ENCODE peak calls at places on chromosomes 4 and X, in five cellular contexts. Z is Panc1, U is lung, F is IMR-90, N is left lung. H is an unnamed sample.
A peak's percentile ranks its signal among the peaks of the same experiment; 100 is the strongest.

GRCh38 chr4:118869808-118870342 is 18.8 kb upstream of the SYNPO2 start:
- DNase-seq in U (no peak), F (peak; percentile 63), N (no peak), Z (no peak), H (no peak)

GRCh38 chr4:44446801-44447562 is 1.6 kb downstream of the KCTD8 start:
- DNase-seq in U (no peak), Z (no peak), F (no peak), N (no peak), H (no peak)

GRCh38 chr4:180059216-180059881 is 2183.9 kb upstream of the TENM3 start:
- DNase-seq in Z (no peak), U (no peak), F (no peak), N (no peak), H (no peak)

GRCh38 chr4:2340272-2341061 is 78.0 kb downstream of the ZFYVE28 start:
- DNase-seq in F (no peak), N (no peak), Z (no peak), U (peak; percentile 25), H (no peak)

GRCh38 chr4:60865238-60865637 is 334.9 kb upstream of the ADGRL3 start:
- DNase-seq in U (no peak), Z (no peak), F (no peak), N (no peak), H (no peak)

GRCh38 chr4:156829194-156829593 is 142.4 kb downstream of the PDGFC start:
- DNase-seq in N (no peak), F (peak; percentile 29), U (no peak), Z (no peak), H (no peak)

GRCh38 chrX:129714581-129714980 is 24.2 kb upstream of the XPNPEP2 start:
- DNase-seq in F (no peak), Z (no peak), U (no peak), N (no peak), H (no peak)

GRCh38 chr4:186701273-186701672 is 22.4 kb downstream of the FAT1 start:
- DNase-seq in Z (no peak), F (peak; percentile 41), N (no peak), U (no peak), H (no peak)

GRCh38 chr4:139875456-139875855 is 209.8 kb downstream of the MGST2 start:
- DNase-seq in Z (no peak), N (no peak), F (no peak), U (no peak), H (no peak)

GRCh38 chr4:142272452-142272851 is 573.6 kb downstream of the INPP4B start:
- DNase-seq in N (no peak), Z (no peak), F (no peak), U (no peak), H (no peak)

GRCh38 chr4:70788733-70789132 is 51.0 kb downstream of the GRSF1 start:
- DNase-seq in U (no peak), F (no peak), N (no peak), Z (no peak), H (no peak)

GRCh38 chr4:101279377-101279871 is 67.9 kb downstream of the PPP3CA start:
- DNase-seq in Z (no peak), N (peak; percentile 41), U (no peak), F (peak; percentile 97), H (peak; percentile 40)

GRCh38 chrX:20382082-20382481 is 115.4 kb upstream of the RPS6KA3 start:
- DNase-seq in N (no peak), Z (no peak), U (no peak), F (no peak), H (no peak)

GRCh38 chr4:101948951-101949350 is 158.4 kb downstream of the BANK1 start:
- DNase-seq in N (no peak), Z (no peak), F (peak; percentile 31), U (no peak), H (no peak)

GRCh38 chr4:119536572-119537528 is 91.8 kb downstream of the PDE5A start:
- DNase-seq in Z (no peak), F (peak; percentile 82), N (no peak), U (no peak), H (no peak)

GRCh38 chr4:155602351-155603140 is 64.1 kb upstream of the GUCY1A1 start:
- DNase-seq in Z (no peak), N (no peak), F (no peak), U (no peak), H (no peak)

GRCh38 chrX:42807393-42807792 is 29.4 kb upstream of the PPP1R2C start:
- DNase-seq in F (no peak), N (no peak), U (no peak), Z (no peak), H (no peak)

GRCh38 chrX:68732906-68733493 is 85.5 kb downstream of the STARD8 start:
- DNase-seq in Z (no peak), N (peak; percentile 59), U (peak; percentile 64), F (peak; percentile 31), H (peak; percentile 51)

GRCh38 chr4:18022572-18023039 is 1.1 kb upstream of the LCORL start:
- DNase-seq in N (no peak), U (no peak), F (peak; percentile 5), Z (no peak), H (peak; percentile 7)

GRCh38 chr4:174119051-174119450 is 164.4 kb downstream of the FBXO8 start:
- DNase-seq in U (no peak), N (no peak), Z (peak; percentile 5), F (peak; percentile 51), H (no peak)

DNA sequence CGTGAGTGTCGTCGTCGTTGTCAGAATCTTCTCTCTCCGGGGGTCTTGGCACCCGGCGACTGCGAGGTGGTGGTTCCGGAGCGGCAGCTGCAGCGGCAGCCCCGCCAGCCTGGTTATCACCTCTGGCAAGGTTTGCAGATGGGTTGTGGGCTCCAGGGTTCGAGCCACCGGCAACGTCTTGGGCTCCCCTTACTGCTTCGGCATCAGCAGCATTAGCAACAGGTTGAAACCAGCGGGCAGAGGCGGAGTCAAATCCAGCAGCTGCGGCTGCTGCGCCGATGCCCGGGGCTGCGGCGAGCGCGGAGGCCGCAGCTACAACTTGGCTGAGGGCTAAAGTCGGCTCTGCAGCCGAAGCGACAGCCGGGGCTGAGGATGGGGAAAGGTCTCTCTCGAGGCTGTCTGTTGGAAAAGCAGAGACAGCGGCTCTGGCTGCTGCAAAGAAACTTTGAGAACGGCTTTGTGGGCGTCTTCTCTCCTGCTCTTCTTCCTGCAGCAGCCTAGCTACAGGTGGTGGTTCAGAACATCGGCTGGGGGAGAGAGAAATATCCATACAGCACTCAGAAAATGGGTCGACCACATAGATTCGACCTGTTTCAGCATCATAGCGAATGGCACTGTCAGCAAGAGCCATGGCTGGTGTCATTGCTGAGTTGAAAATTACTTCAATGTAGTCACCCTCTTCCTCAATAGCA is 3.6 kb downstream of the IRS4 start:
- DNase-seq in N (no peak), F (no peak), U (no peak), Z (no peak), H (no peak)
- H3K4me3 ChIP-seq in N (no peak overlapping the region), F (no peak overlapping the region), U (no peak overlapping the region), Z (peak overlapping the region; percentile 10), H (no peak overlapping the region)

DNA sequence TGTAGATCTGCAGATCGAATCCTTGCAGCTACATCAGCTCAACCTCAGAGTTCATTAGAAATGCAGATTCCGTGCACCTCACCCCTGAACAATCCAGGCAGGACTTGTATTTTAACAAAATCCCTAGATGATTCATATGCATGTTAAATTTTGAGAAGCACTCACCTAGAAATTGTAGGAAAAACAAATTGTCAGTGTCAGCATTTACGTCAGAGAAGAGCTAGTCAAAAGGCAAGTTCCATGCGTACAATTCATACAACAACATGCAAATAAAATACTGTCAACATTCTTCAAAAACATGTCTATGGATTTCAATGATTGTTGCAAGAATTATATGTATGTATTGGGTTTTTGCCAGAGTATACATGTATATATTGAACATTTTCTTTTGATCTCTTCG is 504.5 kb downstream of the NLGN4X start:
- DNase-seq in U (no peak), N (no peak), F (no peak), Z (no peak), H (no peak)
- H3K9me3 ChIP-seq in U (no peaks in the 10 kb centered on the region), N (no peaks in the 10 kb centered on the region), F (peaks cover 2% of the 10 kb centered on the region), Z (no peaks in the 10 kb centered on the region), H (no peaks in the 10 kb centered on the region)

GRCh38 chr4:68373513-68373912 is 23.6 kb upstream of the YTHDC1 start:
- DNase-seq in U (peak; percentile 57), N (peak; percentile 70), Z (no peak), F (peak; percentile 67), H (peak; percentile 80)

GRCh38 chr4:68372588-68372987 is 22.7 kb upstream of the YTHDC1 start:
- DNase-seq in U (no peak), F (peak; percentile 40), Z (no peak), N (no peak), H (no peak)

GRCh38 chr4:68378226-68378625 is 28.3 kb upstream of the YTHDC1 start:
- DNase-seq in N (no peak), Z (no peak), U (no peak), F (no peak), H (no peak)

GRCh38 chr4:68375667-68376559 is 26.0 kb upstream of the YTHDC1 start:
- DNase-seq in Z (peak; percentile 48), F (peak; percentile 64), N (no peak), U (peak; percentile 35), H (peak; percentile 74)
- H3K4me3 ChIP-seq in Z (peak overlapping the region; percentile 31), F (no peak overlapping the region), N (no peak overlapping the region), U (no peak overlapping the region), H (peak overlapping the region; percentile 47)

GRCh38 chrX:132452911-132453550 is 35.8 kb downstream of the MBNL3 start:
- DNase-seq in Z (no peak), N (no peak), F (no peak), U (no peak), H (no peak)
- H3K9me3 ChIP-seq in Z (no peaks in the 10 kb centered on the region), N (no peaks in the 10 kb centered on the region), F (no peaks in the 10 kb centered on the region), U (peaks cover 3% of the 10 kb centered on the region), H (peaks cover 2% of the 10 kb centered on the region)

GRCh38 chrX:31366076-31366475 is 294.2 kb upstream of the FTHL17 start:
- DNase-seq in F (no peak), N (no peak), U (no peak), Z (no peak), H (no peak)
- H3K4me3 ChIP-seq in F (no peak overlapping the region), N (no peak overlapping the region), U (no peak overlapping the region), Z (no peak overlapping the region), H (no peak overlapping the region)

DNA sequence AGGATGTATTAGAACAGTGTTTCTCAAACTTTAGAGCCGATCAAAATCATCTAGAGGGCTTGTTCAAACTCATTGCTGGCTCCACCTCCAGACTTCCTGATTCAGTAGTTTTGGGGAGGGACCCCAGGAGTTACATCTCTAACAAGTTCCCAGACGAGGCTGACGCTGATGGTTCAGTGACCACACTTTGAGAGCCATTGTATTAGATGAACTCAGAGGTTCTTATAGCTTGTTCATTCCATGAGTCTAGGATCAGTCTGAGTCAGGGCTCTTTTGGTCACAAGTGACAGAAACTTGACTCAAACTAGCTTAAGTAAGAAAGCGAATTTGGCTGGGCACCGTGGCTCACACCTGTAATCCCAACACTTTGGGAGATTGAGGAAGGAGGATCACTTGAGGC is 11.5 kb upstream of the ADGRG2 start:
- DNase-seq in U (no peak), F (no peak), N (no peak), Z (no peak), H (no peak)
- H3K9me3 ChIP-seq in U (peaks cover 2% of the 10 kb centered on the region), F (no peaks in the 10 kb centered on the region), N (no peaks in the 10 kb centered on the region), Z (no peaks in the 10 kb centered on the region), H (no peaks in the 10 kb centered on the region)

GRCh38 chr4:108611360-108611759 is 9.0 kb upstream of the RPL34 start:
- DNase-seq in Z (no peak), F (no peak), U (no peak), N (no peak), H (no peak)
- H3K4me3 ChIP-seq in Z (no peak overlapping the region), F (no peak overlapping the region), U (no peak overlapping the region), N (no peak overlapping the region), H (no peak overlapping the region)

GRCh38 chrX:57977992-57978391 is 67.7 kb upstream of the ZXDA start:
- DNase-seq in N (no peak), F (no peak), U (no peak), Z (no peak), H (no peak)
- H3K9me3 ChIP-seq in N (no peaks in the 10 kb centered on the region), F (peaks cover 2% of the 10 kb centered on the region), U (no peaks in the 10 kb centered on the region), Z (no peaks in the 10 kb centered on the region), H (no peaks in the 10 kb centered on the region)

H was measured in CD4-positive, CD25-positive, alpha-beta regulatory T cell.